ENCODE peak calls at places on chromosome 2, in five cellular contexts. F is WTC11, U is K562, I is endothelial cell of umbilical vein, N is HepG2. C is an unnamed sample.

GRCh38 chr2:66283776-66284175 is 151.1 kb upstream of the MEIS1 start:
- DNase-seq in F (no peak), U (no peak), I (no peak), N (no peak), C (no peak)

GRCh38 chr2:42382144-42382543 is 21.1 kb upstream of the COX7A2L start:
- DNase-seq in F (no peak), U (no peak), I (no peak), N (no peak), C (no peak)

GRCh38 chr2:30266705-30267104 is 35.4 kb downstream of the LBH start:
- DNase-seq in F (no peak), U (no peak), I (no peak), N (no peak), C (no peak)

GRCh38 chr2:70789304-70790078 is 952 bp downstream of the FIGLA start:
- DNase-seq in F (peak), U (peak), I (peak), N (peak), C (peak)

GRCh38 chr2:132620115-132620514 is 49.9 kb downstream of the LYPD1 start:
- DNase-seq in F (no peak), U (no peak), I (no peak), N (no peak), C (no peak)

GRCh38 chr2:109187711-109188484 is 58.9 kb downstream of the SH3RF3 start:
- DNase-seq in F (no peak), U (no peak), I (no peak), N (no peak), C (no peak)

GRCh38 chr2:43083710-43084698 is 142.4 kb downstream of the ZFP36L2 start:
- DNase-seq in F (no peak), U (peak), I (no peak), N (no peak), C (no peak)

GRCh38 chr2:57685047-57685446 is 361.6 kb upstream of the VRK2 start:
- DNase-seq in F (no peak), U (no peak), I (no peak), N (no peak), C (no peak)

GRCh38 chr2:72916743-72917137 is 579 bp upstream of the EMX1 start:
- DNase-seq in F (peak), U (no peak), I (no peak), N (no peak), C (no peak)

GRCh38 chr2:28407131-28407975 is 14.7 kb downstream of the FOSL2 start:
- DNase-seq in F (no peak), U (no peak), I (no peak), N (no peak), C (no peak)

GRCh38 chr2:241950878-241951331 is 81.4 kb downstream of the RTP5 start:
- DNase-seq in F (peak), U (peak), I (peak), N (peak), C (peak)

GRCh38 chr2:173588931-173589369 is 234.3 kb downstream of the CDCA7 start:
- DNase-seq in F (no peak), U (no peak), I (peak), N (no peak), C (no peak)

GRCh38 chr2:88852753-88853402 is 161.4 kb downstream of the RPIA start:
- DNase-seq in F (no peak), U (no peak), I (no peak), N (no peak), C (no peak)

GRCh38 chr2:191539068-191539467 is 138.9 kb upstream of the NABP1 start:
- DNase-seq in F (peak), U (peak), I (peak), N (no peak), C (peak)

GRCh38 chr2:230661072-230661957 is 51.3 kb upstream of the CAB39 start:
- DNase-seq in F (no peak), U (no peak), I (no peak), N (no peak), C (no peak)

GRCh38 chr2:119598576-119598975 is 54.3 kb downstream of the CFAP221 start:
- DNase-seq in F (no peak), U (no peak), I (no peak), N (no peak), C (no peak)

DNA sequence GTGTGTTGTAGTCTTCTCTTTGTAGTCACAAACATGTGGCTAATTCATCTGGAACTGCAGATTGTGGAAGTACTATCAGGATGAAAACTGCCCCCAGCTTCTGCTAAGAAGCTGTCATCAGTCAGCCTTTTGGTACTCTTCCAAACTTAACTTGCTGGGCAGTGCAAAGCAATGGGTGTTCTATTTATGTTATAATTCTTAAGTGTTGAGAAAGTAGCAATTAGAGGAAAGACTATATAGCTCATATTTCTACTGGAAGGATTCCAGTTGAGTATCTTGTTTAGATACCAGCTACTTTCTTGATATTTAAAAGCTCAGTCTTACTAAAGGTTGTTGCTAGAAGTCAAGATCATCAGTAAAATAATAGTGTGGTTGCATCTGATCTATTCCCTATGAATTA is 52.1 kb downstream of the SLC38A11 start:
- DNase-seq in F (no peak), U (no peak), I (peak), N (no peak), C (no peak)
- TF ChIP-seq JUN in F (no peak), U (no peak), I (no peak), N (no peak), C (no peak)

GRCh38 chr2:240931319-240931949 is 25.3 kb downstream of the CROCC2 start:
- DNase-seq in F (no peak), U (no peak), I (no peak), N (no peak), C (no peak)
- TF ChIP-seq JUN in F (no peak), U (no peak), I (no peak), N (no peak), C (no peak)

GRCh38 chr2:138930571-138930970 is 150.4 kb upstream of the NXPH2 start:
- DNase-seq in F (no peak), U (no peak), I (no peak), N (no peak), C (no peak)

DNA sequence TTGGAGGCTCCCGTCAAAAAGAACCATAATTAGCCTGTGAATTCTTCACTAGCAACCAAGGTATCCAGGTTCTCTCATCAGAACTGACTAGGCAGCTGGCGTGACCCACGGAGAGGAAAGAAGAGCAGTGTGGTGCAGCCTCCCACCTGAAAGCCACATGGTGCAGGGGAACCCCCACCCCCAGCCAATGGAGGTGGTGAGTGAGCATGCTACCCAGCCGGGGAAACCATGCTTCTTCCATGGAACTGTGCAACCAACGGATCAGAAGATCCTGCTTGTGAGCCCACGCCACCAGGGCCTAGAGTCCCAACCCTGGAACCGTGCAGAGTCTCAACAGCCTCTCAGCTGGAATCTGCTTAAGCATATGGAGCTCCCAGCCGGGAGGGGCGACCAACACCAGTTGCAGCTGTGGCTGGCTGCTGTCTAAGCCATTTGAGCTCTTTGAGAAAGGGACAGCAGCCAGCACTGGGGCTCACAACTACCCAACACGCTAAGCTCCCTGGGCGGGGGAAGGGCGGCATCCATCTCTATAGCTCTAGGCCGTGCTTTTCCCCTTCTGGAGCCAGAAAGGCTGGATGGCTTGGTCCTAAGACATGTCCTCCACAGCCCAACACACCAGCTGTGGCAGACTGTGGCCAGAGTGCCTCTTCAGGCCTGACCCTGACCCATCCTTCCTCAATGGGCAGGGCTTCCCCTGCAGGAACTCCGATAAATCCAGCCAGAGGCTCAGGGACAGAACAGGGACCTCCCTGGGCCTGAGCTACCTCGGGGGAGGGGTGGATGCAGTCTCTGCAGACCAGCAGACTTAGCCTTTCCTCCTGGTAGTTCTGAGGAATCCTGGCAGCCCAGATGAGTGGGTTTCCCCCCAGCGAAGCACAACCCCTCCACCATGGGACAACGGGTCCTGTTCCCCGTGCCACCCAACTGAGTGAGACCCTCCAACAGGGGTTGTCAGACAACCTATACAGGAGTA is 151.4 kb upstream of the NXPH2 start:
- DNase-seq in F (peak), U (no peak), I (no peak), N (no peak), C (no peak)
- TF ChIP-seq JUN in F (no peak), U (no peak), I (no peak), N (no peak), C (no peak)

DNA sequence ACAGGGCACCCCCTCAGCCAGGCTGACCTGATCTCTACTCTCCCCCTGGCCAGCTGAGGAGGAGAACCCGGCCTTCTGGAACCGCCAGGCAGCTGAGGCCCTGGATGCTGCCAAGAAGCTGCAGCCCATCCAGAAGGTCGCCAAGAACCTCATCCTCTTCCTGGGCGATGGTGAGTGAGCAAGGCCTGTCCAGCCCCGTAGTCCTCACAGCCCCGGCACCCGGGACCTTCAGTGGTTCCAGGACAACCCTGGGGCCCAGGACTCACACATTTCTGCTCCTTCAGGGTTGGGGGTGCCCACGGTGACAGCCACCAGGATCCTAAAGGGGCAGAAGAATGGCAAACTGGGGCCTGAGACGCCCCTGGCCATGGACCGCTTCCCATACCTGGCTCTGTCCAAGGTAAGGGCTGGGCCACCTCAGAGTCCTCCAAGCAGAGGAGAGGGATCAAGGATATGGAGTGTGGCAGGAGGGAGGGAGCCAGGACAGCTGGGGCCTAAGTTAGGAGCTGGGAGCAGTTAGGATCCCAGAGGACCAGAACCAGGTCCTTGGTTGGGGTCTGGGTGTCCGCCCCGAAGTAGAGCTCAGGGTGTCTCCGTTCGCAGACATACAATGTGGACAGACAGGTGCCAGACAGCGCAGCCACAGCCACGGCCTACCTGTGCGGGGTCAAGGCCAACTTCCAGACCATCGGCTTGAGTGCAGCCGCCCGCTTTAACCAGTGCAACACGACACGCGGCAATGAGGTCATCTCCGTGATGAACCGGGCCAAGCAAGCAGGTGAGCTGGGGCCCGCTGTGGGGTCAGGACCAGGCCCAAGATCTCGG is 555 bp downstream of the ALPI start:
- DNase-seq in F (no peak), U (no peak), I (no peak), N (no peak), C (no peak)
- TF ChIP-seq JUN in F (no peak), U (no peak), I (no peak), N (no peak), C (no peak)

DNA sequence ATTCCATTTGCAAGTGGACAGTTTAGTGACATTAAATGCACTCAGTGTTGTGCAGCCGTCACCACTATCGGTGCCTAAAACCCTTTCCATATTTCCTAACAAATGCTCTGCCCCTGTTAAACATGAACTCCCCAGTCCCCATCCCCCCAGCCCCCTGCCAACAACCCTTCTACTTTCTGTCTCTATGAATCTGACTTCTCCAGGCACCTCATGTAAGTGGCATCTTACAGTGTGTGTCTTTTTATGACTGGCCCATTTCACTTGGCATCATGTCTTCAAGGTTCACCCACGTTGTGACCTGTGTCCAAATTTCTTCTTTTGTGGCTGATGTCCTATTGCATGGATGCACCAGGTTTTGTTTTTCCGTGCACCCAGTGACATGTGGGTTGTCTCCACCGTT is 140.9 kb upstream of the GPC1 start:
- DNase-seq in F (no peak), U (no peak), I (no peak), N (no peak), C (no peak)
- TF ChIP-seq JUN in F (no peak), U (no peak), I (no peak), N (no peak), C (no peak)

GRCh38 chr2:127662937-127663565 is 12.3 kb downstream of the LIMS2 start:
- DNase-seq in F (no peak), U (no peak), I (no peak), N (no peak), C (no peak)
- TF ChIP-seq JUN in F (no peak), U (no peak), I (no peak), N (no peak), C (no peak)

C was measured in A549.